ENCODE peak calls at places on chromosomes 16 and 17, in seven cellular contexts. U is stimulated activated CD4-positive, alpha-beta T cell treated with anti-CD3 and anti-CD28 coated beads, TNF-alpha, amount 100 ng/mL, for 48 hours; R is PC-9; A is NCI-H345; W is PC-3; T is NCI-H187; D is fibroblast of pulmonary artery. O is an unnamed sample.

GRCh38 chr17:66494023-66494803 is 191.8 kb downstream of the PRKCA start:
- DNase-seq in R (no peak), T (no peak), W (peak), U (no peak), A (no peak), D (peak), O (no peak)

GRCh38 chr17:48487221-48487620 is 43.6 kb downstream of the HOXB1 start:
- DNase-seq in A (no peak), W (no peak), T (no peak), R (no peak), D (no peak), U (no peak), O (no peak)

GRCh38 chr16:70779361-70779760 is 21.6 kb downstream of the VAC14 start:
- DNase-seq in D (no peak), U (no peak), T (no peak), R (no peak), A (no peak), W (no peak), O (no peak)

GRCh38 chr17:9928601-9929341 is 23.7 kb upstream of the RCVRN start:
- DNase-seq in T (no peak), U (no peak), D (peak), R (peak), W (peak), A (peak), O (no peak)

GRCh38 chr16:30491744-30492308 is 19.3 kb downstream of the ITGAL start:
- DNase-seq in A (no peak), U (peak), T (no peak), R (peak), D (peak), W (peak), O (no peak)

GRCh38 chr16:17364319-17365210 is 106.2 kb downstream of the XYLT1 start:
- DNase-seq in D (peak), A (no peak), R (no peak), U (peak), T (no peak), W (no peak), O (peak)

GRCh38 chr17:35222452-35222851 is 20.4 kb upstream of the SLFN5 start:
- DNase-seq in U (no peak), A (no peak), T (no peak), D (no peak), R (no peak), W (no peak), O (no peak)

GRCh38 chr16:85607796-85608514 is 5.2 kb upstream of the GSE1 start:
- DNase-seq in A (no peak), U (no peak), T (no peak), R (no peak), D (no peak), W (no peak), O (no peak)

GRCh38 chr17:12250973-12251372 is 230.3 kb downstream of the MAP2K4 start:
- DNase-seq in W (no peak), D (no peak), A (no peak), T (no peak), R (no peak), U (no peak), O (no peak)

GRCh38 chr16:56691885-56692284 is 9.6 kb downstream of the MT1X start:
- DNase-seq in U (no peak), T (no peak), A (peak), W (peak), R (peak), D (peak), O (no peak)

GRCh38 chr17:50513501-50513900 is 5.3 kb downstream of the MYCBPAP start:
- DNase-seq in U (no peak), T (no peak), W (no peak), D (no peak), R (no peak), A (no peak), O (no peak)

O was measured in CD4-positive, CD25-positive, alpha-beta regulatory T cell.